ENCODE peak calls at places on chromosome 5, in nine cellular contexts. E is stimulated activated CD4-positive, alpha-beta T cell treated with anti-CD3 and anti-CD28 coated beads, Interleukin-15, amount 100 ng/mL, for 24 hours; R is activated effector memory CD4-positive, alpha-beta T cell treated with anti-CD3 and anti-CD28 coated beads, Interleukin-2, amount 50 U/mL, for 16 hours; S is stimulated activated CD8-positive, alpha-beta memory T cell treated with anti-CD3 and anti-CD28 coated beads, Interleukin-2, amount 100 ng/mL, for 1 hour; J is activated CD4-positive, alpha-beta T cell treated with anti-CD3 and anti-CD28 coated beads for 48 hours; T is HT1080; X is NCI-H1930; M is CD4-positive, alpha-beta T cell; K is osteoblast. U is an unnamed sample.
A peak's percentile ranks its signal among the peaks of the same experiment; 100 is the strongest.

GRCh38 chr5:90939208-90939607 is 380.6 kb downstream of the ADGRV1 start:
- DNase-seq in E (no peak), R (no peak), S (no peak), J (no peak), T (no peak), X (no peak), M (no peak), K (no peak), U (no peak)

GRCh38 chr5:142143878-142144277 is 35.3 kb downstream of the NDFIP1 start:
- DNase-seq in E (no peak), R (no peak), S (no peak), J (no peak), T (peak; percentile 25), X (no peak), M (no peak), K (no peak), U (peak; percentile 55)

GRCh38 chr5:165617491-165617890 is 2112.1 kb downstream of the MAT2B start:
- DNase-seq in E (no peak), R (no peak), S (no peak), J (no peak), T (no peak), X (no peak), M (no peak), K (no peak), U (no peak)

GRCh38 chr5:72355706-72356299 is 35.6 kb downstream of the PTCD2 start:
- DNase-seq in E (no peak), R (no peak), S (no peak), J (no peak), T (peak; percentile 66), X (peak; percentile 2), M (no peak), K (no peak), U (peak; percentile 10)

GRCh38 chr5:58972301-58972700 is 389.4 kb downstream of the RAB3C start:
- DNase-seq in E (no peak), R (no peak), S (no peak), J (no peak), T (no peak), X (no peak), M (no peak), K (peak; percentile 2), U (no peak)

GRCh38 chr5:67355135-67355729 is 158.6 kb upstream of the CD180 start:
- DNase-seq in E (no peak), R (no peak), S (no peak), J (no peak), T (no peak), X (no peak), M (no peak), K (no peak), U (no peak)

GRCh38 chr5:84382363-84383295 is 2.1 kb downstream of the EDIL3 start:
- DNase-seq in E (no peak), R (no peak), S (no peak), J (peak; percentile 14), T (peak; percentile 55), X (no peak), M (no peak), K (peak; percentile 69), U (peak; percentile 76)

GRCh38 chr5:87598460-87598859 is 185.7 kb upstream of the CCNH start:
- DNase-seq in E (no peak), R (no peak), S (no peak), J (no peak), T (no peak), X (no peak), M (no peak), K (no peak), U (no peak)

GRCh38 chr5:37869221-37869620 is 29.4 kb upstream of the GDNF start:
- DNase-seq in E (no peak), R (no peak), S (no peak), J (no peak), T (no peak), X (no peak), M (no peak), K (peak; percentile 4), U (no peak)

GRCh38 chr5:122775713-122776084 is 819 bp downstream of the SNX2 start:
- DNase-seq in E (no peak), R (no peak), S (no peak), J (no peak), T (peak; percentile 14), X (no peak), M (no peak), K (no peak), U (peak; percentile 16)

GRCh38 chr5:66454186-66455078 is 141.8 kb upstream of the MAST4 start:
- DNase-seq in E (no peak), R (no peak), S (no peak), J (no peak), T (peak; percentile 35), X (no peak), M (no peak), K (peak; percentile 75), U (no peak)

GRCh38 chr5:15064396-15064795 is 192.8 kb upstream of the ANKH start:
- DNase-seq in E (no peak), R (no peak), S (no peak), J (no peak), T (no peak), X (no peak), M (no peak), K (no peak), U (no peak)

GRCh38 chr5:69300537-69301203 is 31.9 kb downstream of the CCDC125 start:
- DNase-seq in E (no peak), R (no peak), S (no peak), J (no peak), T (no peak), X (no peak), M (no peak), K (no peak), U (peak; percentile 4)

GRCh38 chr5:179818746-179819295 is 1.9 kb upstream of the SQSTM1 start:
- DNase-seq in E (peak; percentile 83), R (peak; percentile 96), S (peak; percentile 80), J (peak; percentile 85), T (peak; percentile 96), X (peak; percentile 51), M (peak; percentile 75), K (peak; percentile 99), U (peak; percentile 95)

GRCh38 chr5:135488727-135489465 is 36.7 kb upstream of the TIFAB start:
- DNase-seq in E (no peak), R (peak; percentile 43), S (no peak), J (no peak), T (peak; percentile 83), X (peak; percentile 47), M (no peak), K (peak; percentile 98), U (no peak)

GRCh38 chr5:82164957-82165698 is 113.0 kb downstream of the RPS23 start:
- DNase-seq in E (no peak), R (no peak), S (no peak), J (no peak), T (peak; percentile 64), X (no peak), M (no peak), K (peak; percentile 32), U (no peak)